ENCODE peak calls at places on chromosomes 13 and 19, in five cellular contexts. One of them, this sample, is unnamed.

GRCh38 chr19:48203227-48203793 is 32.8 kb downstream of the ZSWIM9 start:
- DNase-seq in neural progenitor cell: no peak
- DNase-seq in T-helper 2 cell: no peak
- DNase-seq in GM06990: no peak
- DNase-seq in midbrain: no peak
- DNase-seq in this sample: no peak

GRCh38 chr19:13795595-13796300 is 505 bp downstream of the ZSWIM4 start:
- DNase-seq in neural progenitor cell: no peak
- DNase-seq in T-helper 2 cell: no peak
- DNase-seq in GM06990: no peak
- DNase-seq in midbrain: no peak
- DNase-seq in this sample: peak; percentile 23

GRCh38 chr19:13210941-13211340 is 60.7 kb downstream of the IER2 start:
- DNase-seq in neural progenitor cell: no peak
- DNase-seq in T-helper 2 cell: no peak
- DNase-seq in GM06990: no peak
- DNase-seq in midbrain: no peak
- DNase-seq in this sample: no peak

GRCh38 chr19:11881151-11881800 is 6.3 kb upstream of the ZNF69 start:
- DNase-seq in neural progenitor cell: peak; percentile 85
- DNase-seq in T-helper 2 cell: peak; percentile 26
- DNase-seq in GM06990: peak; percentile 28
- DNase-seq in midbrain: peak; percentile 55
- DNase-seq in this sample: peak; percentile 75

GRCh38 chr13:61029064-61029463 is 386.6 kb downstream of the PCDH20 start:
- DNase-seq in neural progenitor cell: no peak
- DNase-seq in T-helper 2 cell: no peak
- DNase-seq in GM06990: no peak
- DNase-seq in midbrain: no peak
- DNase-seq in this sample: no peak

GRCh38 chr13:113123226-113124150 is 889 bp downstream of the F10 start:
- DNase-seq in neural progenitor cell: no peak
- DNase-seq in T-helper 2 cell: no peak
- DNase-seq in GM06990: no peak
- DNase-seq in midbrain: no peak
- DNase-seq in this sample: no peak

GRCh38 chr13:68369739-68370138 is 1139.6 kb upstream of the PCDH9 start:
- DNase-seq in neural progenitor cell: no peak
- DNase-seq in T-helper 2 cell: no peak
- DNase-seq in GM06990: no peak
- DNase-seq in midbrain: no peak
- DNase-seq in this sample: no peak

GRCh38 chr13:104389722-104390121 is 1323.5 kb upstream of the SLC10A2 start:
- DNase-seq in neural progenitor cell: no peak
- DNase-seq in T-helper 2 cell: no peak
- DNase-seq in GM06990: no peak
- DNase-seq in midbrain: no peak
- DNase-seq in this sample: no peak

GRCh38 chr13:37097008-37097579 is 8.4 kb downstream of the CSNK1A1L start:
- DNase-seq in neural progenitor cell: no peak
- DNase-seq in T-helper 2 cell: no peak
- DNase-seq in GM06990: no peak
- DNase-seq in midbrain: no peak
- DNase-seq in this sample: no peak

GRCh38 chr13:68176486-68176885 is 946.4 kb upstream of the PCDH9 start:
- DNase-seq in neural progenitor cell: no peak
- DNase-seq in T-helper 2 cell: no peak
- DNase-seq in GM06990: no peak
- DNase-seq in midbrain: no peak
- DNase-seq in this sample: no peak

GRCh38 chr13:19860884-19861655 is 2.4 kb downstream of the ZMYM5 start:
- DNase-seq in neural progenitor cell: peak; percentile 41
- DNase-seq in T-helper 2 cell: no peak
- DNase-seq in GM06990: no peak
- DNase-seq in midbrain: no peak
- DNase-seq in this sample: no peak

GRCh38 chr19:17341386-17341785 is 4.0 kb downstream of the GTPBP3 start:
- DNase-seq in neural progenitor cell: no peak
- DNase-seq in T-helper 2 cell: no peak
- DNase-seq in GM06990: no peak
- DNase-seq in midbrain: no peak
- DNase-seq in this sample: no peak

GRCh38 chr19:46990998-46991676 is 28.5 kb upstream of the NPAS1 start:
- DNase-seq in neural progenitor cell: peak; percentile 93
- DNase-seq in T-helper 2 cell: peak; percentile 47
- DNase-seq in GM06990: no peak
- DNase-seq in midbrain: peak; percentile 90
- DNase-seq in this sample: peak; percentile 84

This sample was measured in cerebellar cortex.